ENCODE peak calls at places on chromosomes 4 and X, in six cellular contexts. Z, T, N, W, Y and P are unnamed samples.

GRCh38 chr4:140099993-140100392 is 54.0 kb downstream of the MAML3 start:
- DNase-seq in T (peak; percentile 45), Y (no peak), Z (no peak), W (no peak), N (peak; percentile 63), P (no peak)

GRCh38 chr4:94544811-94545210 is 93.1 kb downstream of the PDLIM5 start:
- DNase-seq in Z (no peak), T (no peak), N (no peak), W (no peak), Y (no peak), P (no peak)

GRCh38 chr4:54217642-54218486 is 11.2 kb upstream of the PDGFRA start:
- DNase-seq in Y (peak; percentile 91), N (peak; percentile 87), W (peak; percentile 40), Z (peak; percentile 73), T (peak; percentile 80), P (no peak)

GRCh38 chr4:152308925-152309324 is 227.0 kb downstream of the FBXW7 start:
- DNase-seq in N (no peak), Y (no peak), T (no peak), W (no peak), Z (no peak), P (no peak)

GRCh38 chr4:181757921-181758320 is 485.3 kb upstream of the TENM3 start:
- DNase-seq in W (peak; percentile 4), N (no peak), T (no peak), Z (no peak), Y (no peak), P (no peak)

GRCh38 chr4:158255727-158256324 is 45.5 kb downstream of the TMEM144 start:
- DNase-seq in W (no peak), N (no peak), T (no peak), Z (peak; percentile 9), Y (peak; percentile 81), P (no peak)

GRCh38 chr4:31467781-31468180 is 747.6 kb downstream of the PCDH7 start:
- DNase-seq in Z (no peak), W (no peak), N (no peak), T (no peak), Y (no peak), P (no peak)

GRCh38 chr4:76955187-76955586 is 5.6 kb downstream of the SEPTIN11 start:
- DNase-seq in N (no peak), W (no peak), T (no peak), Y (peak; percentile 4), Z (no peak), P (no peak)

GRCh38 chr4:3415471-3416141 is 26.2 kb upstream of the HGFAC start:
- DNase-seq in T (no peak), N (no peak), W (no peak), Z (no peak), Y (no peak), P (no peak)

GRCh38 chr4:112853662-112854256 is 195.7 kb upstream of the ANK2 start:
- DNase-seq in W (no peak), Y (peak; percentile 47), T (no peak), Z (no peak), N (no peak), P (no peak)

GRCh38 chr4:1763550-1764080 is 29.5 kb upstream of the FGFR3 start:
- DNase-seq in N (no peak), Y (peak; percentile 69), Z (peak; percentile 80), T (peak; percentile 45), W (peak; percentile 54), P (no peak)

GRCh38 chr4:25813705-25814104 is 49.1 kb downstream of the SEL1L3 start:
- DNase-seq in Z (no peak), Y (no peak), T (no peak), W (no peak), N (no peak), P (no peak)

GRCh38 chr4:147093206-147093605 is 147.5 kb upstream of the TTC29 start:
- DNase-seq in W (no peak), Z (no peak), T (no peak), Y (no peak), N (no peak), P (no peak)

GRCh38 chr4:89727236-89727635 is 109.7 kb downstream of the SNCA start:
- DNase-seq in Y (no peak), Z (no peak), T (no peak), W (no peak), N (no peak), P (no peak)

GRCh38 chr4:169203891-169204290 is 66.9 kb downstream of the SH3RF1 start:
- DNase-seq in Y (no peak), W (no peak), T (no peak), Z (no peak), N (no peak), P (no peak)

GRCh38 chr4:174749091-174749490 is 80.0 kb downstream of the GLRA3 start:
- DNase-seq in T (no peak), W (no peak), Z (no peak), Y (no peak), N (no peak), P (no peak)

GRCh38 chr4:37666625-37667071 is 19.5 kb downstream of the RELL1 start:
- DNase-seq in N (peak; percentile 70), T (no peak), W (no peak), Y (no peak), Z (no peak), P (no peak)

GRCh38 chrX:112670964-112671363 is 8.8 kb downstream of the LHFPL1 start:
- DNase-seq in Z (no peak), W (no peak), T (no peak), Y (no peak), N (no peak), P (no peak)